ENCODE peak calls at places on chromosomes 7 and 10, in eight cellular contexts. X is CD8-positive, alpha-beta T cell; U is non-pigmented ciliary epithelial cell; M is EL; L is effector memory CD8-positive, alpha-beta T cell; F is endothelial cell; G is iPS-NIHi11; O is ovary. R is an unnamed sample.
A peak's percentile ranks its signal among the peaks of the same experiment; 100 is the strongest.

GRCh38 chr7:32163141-32163806 is 93.1 kb upstream of the PDE1C start:
- DNase-seq in X (no peak), U (peak; percentile 53), M (peak; percentile 98), L (no peak), F (no peak), G (no peak), O (peak; percentile 30), R (no peak)

GRCh38 chr7:159127691-159128642 is 16.7 kb downstream of the VIPR2 start:
- DNase-seq in X (no peak), U (no peak), M (no peak), L (no peak), F (no peak), G (no peak), O (no peak), R (no peak)

GRCh38 chr10:112782176-112782907 is 167.7 kb upstream of the TCF7L2 start:
- DNase-seq in X (no peak), U (no peak), M (no peak), L (no peak), F (no peak), G (no peak), O (peak; percentile 83), R (no peak)

GRCh38 chr10:104254493-104255243 is at the start of gene GSTO1:
- DNase-seq in X (peak; percentile 43), U (no peak), M (peak; percentile 87), L (peak; percentile 22), F (peak; percentile 40), G (peak; percentile 84), O (peak; percentile 83), R (peak; percentile 35)

GRCh38 chr7:125563557-125563956 is 633.9 kb upstream of the POT1 start:
- DNase-seq in X (no peak), U (no peak), M (no peak), L (no peak), F (no peak), G (no peak), O (no peak), R (no peak)

GRCh38 chr7:157293413-157293788 is 43.4 kb upstream of the DNAJB6 start:
- DNase-seq in X (no peak), U (no peak), M (no peak), L (no peak), F (no peak), G (no peak), O (no peak), R (no peak)

GRCh38 chr10:71516890-71517289 is 120.2 kb downstream of the CDH23 start:
- DNase-seq in X (no peak), U (no peak), M (no peak), L (no peak), F (no peak), G (no peak), O (no peak), R (no peak)

GRCh38 chr7:135716677-135717238 is 11.2 kb downstream of the SLC13A4 start:
- DNase-seq in X (no peak), U (peak; percentile 28), M (peak; percentile 94), L (no peak), F (no peak), G (no peak), O (no peak), R (no peak)

GRCh38 chr10:121485443-121486139 is 112.7 kb downstream of the FGFR2 start:
- DNase-seq in X (no peak), U (no peak), M (no peak), L (no peak), F (no peak), G (no peak), O (no peak), R (no peak)

GRCh38 chr7:20793686-20794394 is 7.2 kb upstream of the SP8 start:
- DNase-seq in X (no peak), U (no peak), M (no peak), L (no peak), F (no peak), G (no peak), O (no peak), R (no peak)

GRCh38 chr10:3948843-3949242 is 163.8 kb upstream of the KLF6 start:
- DNase-seq in X (peak; percentile 86), U (peak; percentile 55), M (peak; percentile 37), L (peak; percentile 79), F (no peak), G (no peak), O (peak; percentile 44), R (no peak)

GRCh38 chr10:36603688-36604087 is 521.7 kb upstream of the ANKRD30A start:
- DNase-seq in X (no peak), U (no peak), M (no peak), L (no peak), F (no peak), G (no peak), O (no peak), R (no peak)

R was measured in naive B cell.